ENCODE peak calls at places on chromosomes 5 and 9, in seven cellular contexts. One of them, this sample, is unnamed.

GRCh38 chr5:179278119-179278518 is 67.1 kb downstream of the ADAMTS2 start:
- DNase-seq in HCT116: no peak
- DNase-seq in K562: no peak
- DNase-seq in GM12878: no peak
- DNase-seq in SK-N-SH: peak
- DNase-seq in HepG2: no peak
- DNase-seq in H1: no peak
- DNase-seq in this sample: no peak

GRCh38 chr5:102975457-102976182 is 144.3 kb downstream of the GIN1 start:
- DNase-seq in H1: no peak
- DNase-seq in HCT116: no peak
- DNase-seq in HepG2: no peak
- DNase-seq in GM12878: no peak
- DNase-seq in SK-N-SH: no peak
- DNase-seq in K562: no peak
- DNase-seq in this sample: no peak

GRCh38 chr9:126805546-126806262 is 864 bp downstream of the ZBTB43 start:
- DNase-seq in HepG2: peak
- DNase-seq in K562: peak
- DNase-seq in HCT116: peak
- DNase-seq in H1: no peak
- DNase-seq in GM12878: peak
- DNase-seq in SK-N-SH: no peak
- DNase-seq in this sample: peak

GRCh38 chr5:87732875-87733768 is 320.4 kb upstream of the CCNH start:
- DNase-seq in H1: no peak
- DNase-seq in HCT116: no peak
- DNase-seq in K562: no peak
- DNase-seq in SK-N-SH: no peak
- DNase-seq in GM12878: no peak
- DNase-seq in HepG2: no peak
- DNase-seq in this sample: no peak

GRCh38 chr5:80408976-80409926 is 1.4 kb downstream of the ZFYVE16 start:
- DNase-seq in K562: peak
- DNase-seq in H1: no peak
- DNase-seq in HepG2: no peak
- DNase-seq in HCT116: no peak
- DNase-seq in GM12878: no peak
- DNase-seq in SK-N-SH: peak
- DNase-seq in this sample: no peak

GRCh38 chr9:23775549-23775948 is 50.5 kb downstream of the ELAVL2 start:
- DNase-seq in HepG2: no peak
- DNase-seq in H1: no peak
- DNase-seq in K562: no peak
- DNase-seq in SK-N-SH: no peak
- DNase-seq in GM12878: no peak
- DNase-seq in HCT116: no peak
- DNase-seq in this sample: no peak

GRCh38 chr9:19619221-19619620 is 169.6 kb downstream of the SLC24A2 start:
- DNase-seq in GM12878: no peak
- DNase-seq in SK-N-SH: peak
- DNase-seq in HCT116: no peak
- DNase-seq in H1: no peak
- DNase-seq in K562: no peak
- DNase-seq in HepG2: no peak
- DNase-seq in this sample: no peak

GRCh38 chr5:151684690-151685361 is 1.9 kb downstream of the SPARC start:
- DNase-seq in SK-N-SH: no peak
- DNase-seq in GM12878: no peak
- DNase-seq in K562: no peak
- DNase-seq in H1: peak
- DNase-seq in HepG2: no peak
- DNase-seq in HCT116: no peak
- DNase-seq in this sample: peak

GRCh38 chr5:108341866-108342265 is 40.0 kb downstream of the FBXL17 start:
- DNase-seq in HCT116: no peak
- DNase-seq in SK-N-SH: no peak
- DNase-seq in GM12878: no peak
- DNase-seq in HepG2: no peak
- DNase-seq in K562: no peak
- DNase-seq in H1: no peak
- DNase-seq in this sample: no peak

DNA sequence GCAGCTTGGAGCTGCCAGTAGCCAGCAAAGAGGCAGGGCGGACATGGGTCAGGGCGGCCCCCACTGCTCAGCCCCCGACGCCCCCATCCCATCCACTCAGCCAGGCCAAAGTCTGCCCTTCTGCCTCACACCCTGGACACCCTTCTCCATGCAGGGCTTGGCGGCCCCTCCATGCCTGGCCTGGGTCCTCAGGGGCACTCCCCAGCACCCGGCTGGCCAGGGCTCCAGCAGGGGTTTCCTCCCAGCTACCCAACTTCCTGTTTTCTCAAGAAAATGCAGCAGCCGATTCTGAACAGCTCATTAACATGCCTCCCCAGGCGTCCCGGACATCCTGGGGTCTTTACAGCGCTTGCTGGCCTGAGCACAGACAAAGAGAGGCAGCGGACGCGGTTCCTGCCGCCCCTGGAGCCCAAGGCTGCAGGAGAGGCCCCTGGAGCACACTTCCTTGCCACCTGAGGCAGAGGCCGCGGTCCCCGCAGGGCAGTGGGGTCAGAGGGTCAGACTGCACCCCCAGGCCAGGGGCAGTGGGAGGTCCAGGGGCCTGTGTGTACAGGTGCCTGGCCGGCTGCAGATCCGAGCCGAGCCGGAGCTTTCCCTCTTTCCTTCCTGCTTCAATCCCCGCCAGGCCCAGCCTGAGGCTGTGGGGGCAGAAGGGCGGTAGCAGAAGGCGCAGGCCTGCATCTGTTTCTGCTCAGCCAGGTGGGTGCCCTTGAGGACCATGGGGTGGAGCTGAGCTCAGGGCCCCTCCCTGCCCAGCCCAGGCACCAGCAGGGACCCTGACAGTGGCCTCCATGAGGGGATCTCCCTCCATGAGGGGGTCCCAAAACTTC is 18.7 kb upstream of the NRARP start:
- DNase-seq in GM12878: no peak
- DNase-seq in K562: peak
- DNase-seq in SK-N-SH: peak
- DNase-seq in HepG2: no peak
- DNase-seq in HCT116: no peak
- DNase-seq in H1: peak
- DNase-seq in this sample: no peak
- TF ChIP-seq JUND in GM12878: no peak
- TF ChIP-seq JUND in K562: no peak
- TF ChIP-seq JUND in SK-N-SH: no peak
- TF ChIP-seq JUND in HepG2: no peak
- TF ChIP-seq JUND in HCT116: no peak
- TF ChIP-seq JUND in H1: no peak
- TF ChIP-seq JUND in this sample: no peak

DNA sequence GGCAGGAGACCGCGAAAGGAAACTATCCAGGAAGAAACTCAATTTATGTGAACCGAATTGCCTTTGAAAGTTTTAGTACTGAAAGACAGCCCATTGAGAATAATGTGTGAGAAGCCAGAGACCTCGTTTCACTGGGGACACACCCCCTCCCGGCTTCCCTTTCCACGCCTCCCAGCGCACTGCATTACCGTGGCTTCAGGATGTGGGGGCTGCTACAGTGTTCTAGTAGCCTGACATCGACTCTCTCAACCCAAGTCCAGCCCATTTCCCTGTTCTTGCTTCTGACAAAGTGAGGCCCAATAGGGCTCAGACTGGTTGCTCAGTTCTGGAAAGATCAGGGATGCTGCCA is 3.5 kb downstream of the PAX5 start:
- DNase-seq in GM12878: no peak
- DNase-seq in HCT116: no peak
- DNase-seq in H1: no peak
- DNase-seq in SK-N-SH: no peak
- DNase-seq in HepG2: no peak
- DNase-seq in K562: no peak
- DNase-seq in this sample: no peak
- TF ChIP-seq JUND in GM12878: no peak
- TF ChIP-seq JUND in HCT116: no peak
- TF ChIP-seq JUND in H1: no peak
- TF ChIP-seq JUND in SK-N-SH: no peak
- TF ChIP-seq JUND in HepG2: no peak
- TF ChIP-seq JUND in K562: no peak
- TF ChIP-seq JUND in this sample: no peak

DNA sequence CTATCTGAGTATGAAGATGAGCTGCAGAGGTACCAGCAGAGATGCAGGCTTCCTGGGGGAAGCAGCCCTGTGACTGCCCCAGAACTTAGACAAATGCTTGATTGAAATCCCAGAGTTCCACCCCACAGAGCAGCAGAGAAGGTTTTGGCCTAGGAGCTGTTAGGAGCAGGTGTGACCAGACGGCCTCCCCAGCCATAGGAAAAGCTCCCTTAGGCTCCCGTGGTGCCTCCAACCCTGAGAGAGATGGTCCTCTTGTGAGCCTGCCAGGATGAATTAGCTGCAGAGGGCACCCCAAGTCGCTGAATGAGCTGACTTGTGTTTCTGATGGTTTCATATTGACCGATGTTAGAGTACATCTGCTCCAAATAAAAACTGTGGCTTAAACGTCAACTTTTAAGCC is 22.1 kb downstream of the NTRK2 start:
- DNase-seq in HCT116: no peak
- DNase-seq in H1: no peak
- DNase-seq in GM12878: no peak
- DNase-seq in HepG2: no peak
- DNase-seq in K562: no peak
- DNase-seq in SK-N-SH: no peak
- DNase-seq in this sample: no peak
- TF ChIP-seq JUND in HCT116: no peak
- TF ChIP-seq JUND in H1: no peak
- TF ChIP-seq JUND in GM12878: no peak
- TF ChIP-seq JUND in HepG2: no peak
- TF ChIP-seq JUND in K562: no peak
- TF ChIP-seq JUND in SK-N-SH: no peak
- TF ChIP-seq JUND in this sample: no peak

DNA sequence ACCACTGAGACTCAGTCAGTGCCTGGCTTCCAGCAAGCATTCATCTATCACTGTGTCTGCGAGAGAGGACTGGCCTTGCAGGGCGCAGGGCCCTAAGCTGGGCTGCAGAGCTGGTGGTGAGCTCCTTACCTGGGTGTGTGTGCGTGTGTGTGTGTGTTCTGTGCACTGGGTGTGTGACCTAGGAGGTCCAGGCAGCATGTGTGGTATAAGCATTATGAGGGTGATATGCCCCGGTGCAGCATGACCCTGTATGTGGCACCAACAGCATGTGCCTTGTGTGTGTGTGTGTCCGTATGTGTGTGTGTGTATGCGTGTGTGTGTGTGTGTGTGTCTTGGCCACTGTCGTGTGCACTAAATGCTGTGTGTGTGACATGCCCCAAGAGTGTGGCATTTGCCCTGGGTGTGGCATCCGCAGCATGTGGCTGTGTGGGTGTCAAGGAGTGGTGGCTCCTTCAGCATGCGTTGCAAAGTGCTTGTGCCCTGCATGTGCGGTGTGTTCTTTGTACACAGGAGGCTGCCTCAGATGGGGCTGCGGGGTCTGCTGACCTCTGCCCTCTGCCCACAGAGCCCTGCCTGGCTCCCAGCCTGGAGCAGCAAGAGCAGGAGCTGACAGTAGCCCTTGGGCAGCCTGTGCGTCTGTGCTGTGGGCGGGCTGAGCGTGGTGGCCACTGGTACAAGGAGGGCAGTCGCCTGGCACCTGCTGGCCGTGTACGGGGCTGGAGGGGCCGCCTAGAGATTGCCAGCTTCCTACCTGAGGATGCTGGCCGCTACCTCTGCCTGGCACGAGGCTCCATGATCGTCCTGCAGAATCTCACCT is 3.3 kb downstream of the FGFR4 start:
- DNase-seq in HepG2: no peak
- DNase-seq in HCT116: no peak
- DNase-seq in H1: no peak
- DNase-seq in SK-N-SH: no peak
- DNase-seq in GM12878: no peak
- DNase-seq in K562: no peak
- DNase-seq in this sample: no peak
- TF ChIP-seq JUND in HepG2: no peak
- TF ChIP-seq JUND in HCT116: no peak
- TF ChIP-seq JUND in H1: no peak
- TF ChIP-seq JUND in SK-N-SH: no peak
- TF ChIP-seq JUND in GM12878: no peak
- TF ChIP-seq JUND in K562: no peak
- TF ChIP-seq JUND in this sample: no peak

DNA sequence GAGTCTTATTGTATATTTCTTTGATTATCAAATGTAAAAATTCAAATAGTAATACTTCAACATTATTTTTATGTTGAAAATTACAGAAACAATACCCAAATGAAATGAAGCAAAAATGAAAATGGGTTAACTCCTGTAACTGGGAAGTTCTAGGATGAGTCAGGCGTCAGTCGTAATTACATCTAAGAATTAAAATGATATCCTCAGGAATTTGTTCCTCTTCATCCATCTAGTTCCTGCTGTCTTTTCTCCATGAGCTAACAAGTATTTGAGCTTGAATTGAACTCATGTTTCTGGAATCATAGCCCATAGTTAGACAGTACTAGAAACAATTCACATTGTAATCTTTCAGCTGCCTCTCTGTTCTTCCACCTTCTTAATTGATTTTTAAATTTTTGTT is 568.3 kb upstream of the TLE4 start:
- DNase-seq in K562: no peak
- DNase-seq in HCT116: no peak
- DNase-seq in SK-N-SH: no peak
- DNase-seq in H1: no peak
- DNase-seq in GM12878: no peak
- DNase-seq in HepG2: no peak
- DNase-seq in this sample: no peak
- TF ChIP-seq JUND in K562: no peak
- TF ChIP-seq JUND in HCT116: no peak
- TF ChIP-seq JUND in SK-N-SH: peak
- TF ChIP-seq JUND in H1: no peak
- TF ChIP-seq JUND in GM12878: no peak
- TF ChIP-seq JUND in HepG2: no peak
- TF ChIP-seq JUND in this sample: no peak

GRCh38 chr5:56983593-56984361 is 31.9 kb upstream of the MIER3 start:
- DNase-seq in HCT116: no peak
- DNase-seq in HepG2: peak
- DNase-seq in SK-N-SH: no peak
- DNase-seq in GM12878: no peak
- DNase-seq in K562: peak
- DNase-seq in H1: no peak
- DNase-seq in this sample: no peak
- TF ChIP-seq JUND in HCT116: no peak
- TF ChIP-seq JUND in HepG2: no peak
- TF ChIP-seq JUND in SK-N-SH: no peak
- TF ChIP-seq JUND in GM12878: no peak
- TF ChIP-seq JUND in K562: peak
- TF ChIP-seq JUND in H1: no peak
- TF ChIP-seq JUND in this sample: no peak